ENCODE peak calls at places on chromosomes 2 and 18, in four cellular contexts. One of them, this sample, is unnamed.

GRCh38 chr2:220165401-220165800 is 538.0 kb downstream of the SLC4A3 start:
- DNase-seq in transverse colon: peak; percentile 10
- DNase-seq in cardiac muscle cell: no peak
- DNase-seq in fibroblast of lung: no peak
- DNase-seq in this sample: peak; percentile 58

GRCh38 chr2:112268547-112268946 is 6.8 kb upstream of the ZC3H6 start:
- DNase-seq in transverse colon: no peak
- DNase-seq in cardiac muscle cell: no peak
- DNase-seq in fibroblast of lung: no peak
- DNase-seq in this sample: no peak

GRCh38 chr2:1956520-1957289 is 212.4 kb upstream of the PXDN start:
- DNase-seq in transverse colon: no peak
- DNase-seq in cardiac muscle cell: no peak
- DNase-seq in fibroblast of lung: no peak
- DNase-seq in this sample: no peak

GRCh38 chr2:6524678-6525367 is 340.9 kb downstream of the CMPK2 start:
- DNase-seq in transverse colon: no peak
- DNase-seq in cardiac muscle cell: no peak
- DNase-seq in fibroblast of lung: peak; percentile 4
- DNase-seq in this sample: no peak

GRCh38 chr2:54741250-54741649 is 17.8 kb downstream of the EML6 start:
- DNase-seq in transverse colon: no peak
- DNase-seq in cardiac muscle cell: no peak
- DNase-seq in fibroblast of lung: no peak
- DNase-seq in this sample: no peak

GRCh38 chr18:58715540-58715939 is 44.3 kb downstream of the MALT1 start:
- DNase-seq in transverse colon: no peak
- DNase-seq in cardiac muscle cell: no peak
- DNase-seq in fibroblast of lung: no peak
- DNase-seq in this sample: no peak

GRCh38 chr2:73289304-73289703 is 4.0 kb downstream of the EGR4 start:
- DNase-seq in transverse colon: no peak
- DNase-seq in cardiac muscle cell: no peak
- DNase-seq in fibroblast of lung: no peak
- DNase-seq in this sample: no peak

GRCh38 chr2:203808041-203808750 is 59.4 kb upstream of the CTLA4 start:
- DNase-seq in transverse colon: no peak
- DNase-seq in cardiac muscle cell: peak; percentile 96
- DNase-seq in fibroblast of lung: peak; percentile 90
- DNase-seq in this sample: no peak

GRCh38 chr2:84711651-84712050 is 169.2 kb downstream of the TRABD2A start:
- DNase-seq in transverse colon: no peak
- DNase-seq in cardiac muscle cell: no peak
- DNase-seq in fibroblast of lung: no peak
- DNase-seq in this sample: no peak

GRCh38 chr2:199833525-199833924 is 17.5 kb downstream of the FTCDNL1 start:
- DNase-seq in transverse colon: no peak
- DNase-seq in cardiac muscle cell: no peak
- DNase-seq in fibroblast of lung: no peak
- DNase-seq in this sample: no peak

GRCh38 chr18:47999801-48000248 is 69.4 kb upstream of the SMAD2 start:
- DNase-seq in transverse colon: no peak
- DNase-seq in cardiac muscle cell: no peak
- DNase-seq in fibroblast of lung: no peak
- DNase-seq in this sample: no peak

GRCh38 chr2:128714285-128714684 is 395.6 kb upstream of the HS6ST1 start:
- DNase-seq in transverse colon: no peak
- DNase-seq in cardiac muscle cell: no peak
- DNase-seq in fibroblast of lung: no peak
- DNase-seq in this sample: no peak

GRCh38 chr18:10298346-10298745 is 156.1 kb upstream of the APCDD1 start:
- DNase-seq in transverse colon: no peak
- DNase-seq in cardiac muscle cell: no peak
- DNase-seq in fibroblast of lung: no peak
- DNase-seq in this sample: no peak

GRCh38 chr2:95573866-95574265 is 17.9 kb upstream of the TRIM43 start:
- DNase-seq in transverse colon: no peak
- DNase-seq in cardiac muscle cell: no peak
- DNase-seq in fibroblast of lung: no peak
- DNase-seq in this sample: no peak

GRCh38 chr2:155115856-155116255 is 417.4 kb downstream of the KCNJ3 start:
- DNase-seq in transverse colon: no peak
- DNase-seq in cardiac muscle cell: no peak
- DNase-seq in fibroblast of lung: no peak
- DNase-seq in this sample: no peak

GRCh38 chr2:190810981-190811587 is 69.5 kb upstream of the GLS start:
- DNase-seq in transverse colon: no peak
- DNase-seq in cardiac muscle cell: no peak
- DNase-seq in fibroblast of lung: no peak
- DNase-seq in this sample: no peak

GRCh38 chr2:122703676-122704075 is 948.2 kb downstream of the TSN start:
- DNase-seq in transverse colon: no peak
- DNase-seq in cardiac muscle cell: no peak
- DNase-seq in fibroblast of lung: no peak
- DNase-seq in this sample: no peak

GRCh38 chr18:326846-327245 is 59.0 kb upstream of the THOC1 start:
- DNase-seq in transverse colon: no peak
- DNase-seq in cardiac muscle cell: peak; percentile 51
- DNase-seq in fibroblast of lung: no peak
- DNase-seq in this sample: no peak

GRCh38 chr18:23495723-23496440 is 7.4 kb upstream of the RMC1 start:
- DNase-seq in transverse colon: peak; percentile 35
- DNase-seq in cardiac muscle cell: no peak
- DNase-seq in fibroblast of lung: no peak
- DNase-seq in this sample: no peak

GRCh38 chr2:184890311-184890710 is 292.0 kb downstream of the ZNF804A start:
- DNase-seq in transverse colon: no peak
- DNase-seq in cardiac muscle cell: no peak
- DNase-seq in fibroblast of lung: peak; percentile 11
- DNase-seq in this sample: no peak

GRCh38 chr2:68819556-68819955 is 51.6 kb downstream of the BMP10 start:
- DNase-seq in transverse colon: no peak
- DNase-seq in cardiac muscle cell: peak; percentile 43
- DNase-seq in fibroblast of lung: peak; percentile 49
- DNase-seq in this sample: no peak

GRCh38 chr18:11247381-11247970 is 98.1 kb upstream of the PIEZO2 start:
- DNase-seq in transverse colon: no peak
- DNase-seq in cardiac muscle cell: no peak
- DNase-seq in fibroblast of lung: no peak
- DNase-seq in this sample: no peak

GRCh38 chr2:177754476-177754873 is 318.1 kb downstream of the PDE11A start:
- DNase-seq in transverse colon: no peak
- DNase-seq in cardiac muscle cell: peak; percentile 63
- DNase-seq in fibroblast of lung: peak; percentile 42
- DNase-seq in this sample: no peak

GRCh38 chr2:65129613-65130439 is at the start of gene RAB1A:
- DNase-seq in transverse colon: peak; percentile 99
- DNase-seq in cardiac muscle cell: peak; percentile 100
- DNase-seq in fibroblast of lung: peak; percentile 100
- DNase-seq in this sample: peak; percentile 98
- TF ChIP-seq CTCF in transverse colon: no peak
- TF ChIP-seq CTCF in cardiac muscle cell: no peak
- TF ChIP-seq CTCF in fibroblast of lung: peak; percentile 36
- TF ChIP-seq CTCF in this sample: peak; percentile 6

GRCh38 chr2:42074661-42075060 is 26.8 kb downstream of the PKDCC start:
- DNase-seq in transverse colon: no peak
- DNase-seq in cardiac muscle cell: no peak
- DNase-seq in fibroblast of lung: no peak
- DNase-seq in this sample: no peak
- TF ChIP-seq CTCF in transverse colon: no peak
- TF ChIP-seq CTCF in cardiac muscle cell: peak; percentile 31
- TF ChIP-seq CTCF in fibroblast of lung: no peak
- TF ChIP-seq CTCF in this sample: no peak

GRCh38 chr2:104733544-104733943 is 120.4 kb upstream of the POU3F3 start:
- DNase-seq in transverse colon: peak; percentile 10
- DNase-seq in cardiac muscle cell: no peak
- DNase-seq in fibroblast of lung: no peak
- DNase-seq in this sample: peak; percentile 38
- TF ChIP-seq CTCF in transverse colon: no peak
- TF ChIP-seq CTCF in cardiac muscle cell: no peak
- TF ChIP-seq CTCF in fibroblast of lung: no peak
- TF ChIP-seq CTCF in this sample: peak; percentile 39

GRCh38 chr2:45837812-45838341 is 186.4 kb downstream of the PRKCE start:
- DNase-seq in transverse colon: no peak
- DNase-seq in cardiac muscle cell: no peak
- DNase-seq in fibroblast of lung: no peak
- DNase-seq in this sample: no peak

GRCh38 chr2:45834372-45834771 is 182.9 kb downstream of the PRKCE start:
- DNase-seq in transverse colon: no peak
- DNase-seq in cardiac muscle cell: no peak
- DNase-seq in fibroblast of lung: no peak
- DNase-seq in this sample: no peak

GRCh38 chr2:45836740-45837139 is 185.3 kb downstream of the PRKCE start:
- DNase-seq in transverse colon: no peak
- DNase-seq in cardiac muscle cell: no peak
- DNase-seq in fibroblast of lung: no peak
- DNase-seq in this sample: no peak

GRCh38 chr2:45834858-45835257 is 183.4 kb downstream of the PRKCE start:
- DNase-seq in transverse colon: no peak
- DNase-seq in cardiac muscle cell: no peak
- DNase-seq in fibroblast of lung: no peak
- DNase-seq in this sample: no peak

GRCh38 chr2:45836316-45836715 is 184.8 kb downstream of the PRKCE start:
- DNase-seq in transverse colon: no peak
- DNase-seq in cardiac muscle cell: no peak
- DNase-seq in fibroblast of lung: no peak
- DNase-seq in this sample: no peak
- TF ChIP-seq CTCF in transverse colon: no peak
- TF ChIP-seq CTCF in cardiac muscle cell: no peak
- TF ChIP-seq CTCF in fibroblast of lung: no peak
- TF ChIP-seq CTCF in this sample: no peak

DNA sequence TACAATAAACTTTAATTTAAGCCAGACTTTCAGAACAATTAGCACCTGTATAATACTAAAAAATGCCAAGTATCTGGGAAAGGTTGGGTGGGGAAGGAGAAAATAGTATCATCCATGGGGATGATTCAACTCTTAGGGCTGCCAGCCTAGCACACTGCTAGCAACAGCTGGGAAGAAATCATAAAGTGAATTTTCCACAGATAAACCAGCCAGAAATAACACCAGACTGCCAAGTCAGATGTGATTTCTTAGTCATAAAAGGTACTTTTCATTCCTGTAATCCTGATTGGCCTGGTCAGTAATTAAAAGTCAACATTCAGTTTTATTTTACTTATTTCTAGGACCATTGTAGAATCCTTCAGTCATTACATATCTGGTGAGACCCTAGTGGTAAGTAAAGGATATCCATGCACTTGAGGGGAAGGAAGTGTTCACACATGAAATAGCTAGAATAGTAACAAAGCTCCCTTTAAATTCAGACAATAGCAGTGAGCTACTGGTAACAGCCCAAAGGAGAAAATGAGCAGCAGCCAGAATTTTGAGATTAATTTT is 59.4 kb downstream of the LIMS1 start:
- DNase-seq in transverse colon: no peak
- DNase-seq in cardiac muscle cell: peak; percentile 77
- DNase-seq in fibroblast of lung: peak; percentile 61
- DNase-seq in this sample: no peak
- TF ChIP-seq CTCF in transverse colon: no peak
- TF ChIP-seq CTCF in cardiac muscle cell: peak; percentile 7
- TF ChIP-seq CTCF in fibroblast of lung: no peak
- TF ChIP-seq CTCF in this sample: no peak

GRCh38 chr2:119190321-119190720 is 31.8 kb upstream of the C1QL2 start:
- DNase-seq in transverse colon: no peak
- DNase-seq in cardiac muscle cell: no peak
- DNase-seq in fibroblast of lung: no peak
- DNase-seq in this sample: no peak

GRCh38 chr2:119190726-119191125 is 32.2 kb upstream of the C1QL2 start:
- DNase-seq in transverse colon: no peak
- DNase-seq in cardiac muscle cell: no peak
- DNase-seq in fibroblast of lung: no peak
- DNase-seq in this sample: no peak

GRCh38 chr2:119195887-119196286 is 27.7 kb upstream of the STEAP3 start:
- DNase-seq in transverse colon: no peak
- DNase-seq in cardiac muscle cell: no peak
- DNase-seq in fibroblast of lung: no peak
- DNase-seq in this sample: no peak

GRCh38 chr2:119195001-119195400 is 28.6 kb upstream of the STEAP3 start:
- DNase-seq in transverse colon: no peak
- DNase-seq in cardiac muscle cell: no peak
- DNase-seq in fibroblast of lung: no peak
- DNase-seq in this sample: no peak

DNA sequence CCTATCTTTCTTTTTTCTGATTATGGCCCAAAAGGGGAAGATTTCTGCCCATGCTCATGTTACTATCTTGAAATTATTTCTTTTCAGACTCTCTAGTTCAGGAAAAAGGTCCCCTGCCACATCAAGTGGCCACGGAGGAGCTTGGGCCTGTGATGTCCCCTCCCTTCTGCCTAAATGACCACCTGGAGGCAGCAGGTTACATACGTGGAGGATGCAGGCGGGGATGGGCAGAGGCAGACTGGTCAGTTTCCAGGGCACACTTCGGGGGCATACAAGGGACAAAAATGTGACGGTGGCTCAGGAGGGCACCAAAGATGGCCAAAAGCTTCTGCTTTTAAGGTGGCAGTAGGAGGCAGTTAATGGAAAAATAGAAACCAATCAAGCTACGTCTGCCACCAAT is 30.7 kb upstream of the STEAP3 start:
- DNase-seq in transverse colon: no peak
- DNase-seq in cardiac muscle cell: no peak
- DNase-seq in fibroblast of lung: no peak
- DNase-seq in this sample: no peak
- TF ChIP-seq CTCF in transverse colon: no peak
- TF ChIP-seq CTCF in cardiac muscle cell: no peak
- TF ChIP-seq CTCF in fibroblast of lung: no peak
- TF ChIP-seq CTCF in this sample: no peak

GRCh38 chr2:147740211-147740927 is 104.5 kb upstream of the ACVR2A start:
- DNase-seq in transverse colon: no peak
- DNase-seq in cardiac muscle cell: no peak
- DNase-seq in fibroblast of lung: no peak
- DNase-seq in this sample: no peak
- TF ChIP-seq CTCF in transverse colon: no peak
- TF ChIP-seq CTCF in cardiac muscle cell: no peak
- TF ChIP-seq CTCF in fibroblast of lung: no peak
- TF ChIP-seq CTCF in this sample: no peak

GRCh38 chr2:121043827-121044222 is 241.2 kb downstream of the TFCP2L1 start:
- DNase-seq in transverse colon: no peak
- DNase-seq in cardiac muscle cell: no peak
- DNase-seq in fibroblast of lung: no peak
- DNase-seq in this sample: no peak

GRCh38 chr2:121046335-121046734 is 238.7 kb downstream of the TFCP2L1 start:
- DNase-seq in transverse colon: no peak
- DNase-seq in cardiac muscle cell: no peak
- DNase-seq in fibroblast of lung: no peak
- DNase-seq in this sample: no peak

GRCh38 chr2:121043061-121043826 is 241.8 kb downstream of the TFCP2L1 start:
- DNase-seq in transverse colon: no peak
- DNase-seq in cardiac muscle cell: no peak
- DNase-seq in fibroblast of lung: no peak
- DNase-seq in this sample: no peak

GRCh38 chr2:121045245-121045644 is 239.8 kb downstream of the TFCP2L1 start:
- DNase-seq in transverse colon: no peak
- DNase-seq in cardiac muscle cell: no peak
- DNase-seq in fibroblast of lung: no peak
- DNase-seq in this sample: no peak

GRCh38 chr2:121044412-121044811 is 240.6 kb downstream of the TFCP2L1 start:
- DNase-seq in transverse colon: peak; percentile 12
- DNase-seq in cardiac muscle cell: no peak
- DNase-seq in fibroblast of lung: no peak
- DNase-seq in this sample: no peak
- TF ChIP-seq CTCF in transverse colon: no peak
- TF ChIP-seq CTCF in cardiac muscle cell: peak; percentile 21
- TF ChIP-seq CTCF in fibroblast of lung: peak; percentile 18
- TF ChIP-seq CTCF in this sample: peak; percentile 12